ENCODE peak calls at places on chromosomes 11 and 22, in six cellular contexts. One of them, this sample, is unnamed.

GRCh38 chr11:56013805-56014204 is 13.6 kb upstream of the OR5AS1 start:
- DNase-seq in activated naive CD8-positive, alpha-beta T cell treated with anti-CD3 and anti-CD28 coated beads, Interleukin-2, amount 50 U/mL, for 24 hours: no peak
- DNase-seq in ovary: no peak
- DNase-seq in lower lobe of right lung: no peak
- DNase-seq in activated CD4-positive, CD25-positive, alpha-beta regulatory T cell: no peak
- DNase-seq in NCI-H146: no peak
- DNase-seq in this sample: no peak

GRCh38 chr11:20483931-20484330 is 96.4 kb downstream of the PRMT3 start:
- DNase-seq in NCI-H146: no peak
- DNase-seq in ovary: no peak
- DNase-seq in activated CD4-positive, CD25-positive, alpha-beta regulatory T cell: no peak
- DNase-seq in activated naive CD8-positive, alpha-beta T cell treated with anti-CD3 and anti-CD28 coated beads, Interleukin-2, amount 50 U/mL, for 24 hours: no peak
- DNase-seq in lower lobe of right lung: no peak
- DNase-seq in this sample: no peak

GRCh38 chr22:41899110-41899509 is 15.8 kb downstream of the SHISA8 start:
- DNase-seq in ovary: no peak
- DNase-seq in NCI-H146: no peak
- DNase-seq in activated CD4-positive, CD25-positive, alpha-beta regulatory T cell: no peak
- DNase-seq in lower lobe of right lung: no peak
- DNase-seq in activated naive CD8-positive, alpha-beta T cell treated with anti-CD3 and anti-CD28 coated beads, Interleukin-2, amount 50 U/mL, for 24 hours: no peak
- DNase-seq in this sample: no peak

GRCh38 chr11:75562048-75562835 is at the start of gene SERPINH1:
- DNase-seq in activated CD4-positive, CD25-positive, alpha-beta regulatory T cell: peak; percentile 47
- DNase-seq in NCI-H146: peak; percentile 86
- DNase-seq in activated naive CD8-positive, alpha-beta T cell treated with anti-CD3 and anti-CD28 coated beads, Interleukin-2, amount 50 U/mL, for 24 hours: peak; percentile 80
- DNase-seq in ovary: peak; percentile 91
- DNase-seq in lower lobe of right lung: peak; percentile 91
- DNase-seq in this sample: peak; percentile 91

GRCh38 chr11:94910779-94911178 is 62.6 kb downstream of the CWC15 start:
- DNase-seq in ovary: no peak
- DNase-seq in lower lobe of right lung: no peak
- DNase-seq in NCI-H146: no peak
- DNase-seq in activated naive CD8-positive, alpha-beta T cell treated with anti-CD3 and anti-CD28 coated beads, Interleukin-2, amount 50 U/mL, for 24 hours: no peak
- DNase-seq in activated CD4-positive, CD25-positive, alpha-beta regulatory T cell: no peak
- DNase-seq in this sample: no peak

GRCh38 chr11:34028407-34028804 is 23.1 kb upstream of the CAPRIN1 start:
- DNase-seq in NCI-H146: no peak
- DNase-seq in lower lobe of right lung: no peak
- DNase-seq in activated naive CD8-positive, alpha-beta T cell treated with anti-CD3 and anti-CD28 coated beads, Interleukin-2, amount 50 U/mL, for 24 hours: no peak
- DNase-seq in ovary: no peak
- DNase-seq in activated CD4-positive, CD25-positive, alpha-beta regulatory T cell: no peak
- DNase-seq in this sample: no peak

GRCh38 chr22:30752771-30753170 is 58.1 kb downstream of the OSBP2 start:
- DNase-seq in lower lobe of right lung: no peak
- DNase-seq in activated naive CD8-positive, alpha-beta T cell treated with anti-CD3 and anti-CD28 coated beads, Interleukin-2, amount 50 U/mL, for 24 hours: no peak
- DNase-seq in activated CD4-positive, CD25-positive, alpha-beta regulatory T cell: no peak
- DNase-seq in ovary: no peak
- DNase-seq in NCI-H146: no peak
- DNase-seq in this sample: no peak

GRCh38 chr11:104060820-104061219 is 24.4 kb downstream of the DDI1 start:
- DNase-seq in activated naive CD8-positive, alpha-beta T cell treated with anti-CD3 and anti-CD28 coated beads, Interleukin-2, amount 50 U/mL, for 24 hours: no peak
- DNase-seq in activated CD4-positive, CD25-positive, alpha-beta regulatory T cell: no peak
- DNase-seq in ovary: no peak
- DNase-seq in lower lobe of right lung: no peak
- DNase-seq in NCI-H146: no peak
- DNase-seq in this sample: no peak

GRCh38 chr22:26587991-26588613 is 1.8 kb downstream of the TPST2 start:
- DNase-seq in ovary: no peak
- DNase-seq in activated CD4-positive, CD25-positive, alpha-beta regulatory T cell: no peak
- DNase-seq in lower lobe of right lung: no peak
- DNase-seq in activated naive CD8-positive, alpha-beta T cell treated with anti-CD3 and anti-CD28 coated beads, Interleukin-2, amount 50 U/mL, for 24 hours: no peak
- DNase-seq in NCI-H146: no peak
- DNase-seq in this sample: no peak

GRCh38 chr11:83063073-83063754 is 8.5 kb downstream of the RAB30 start:
- DNase-seq in activated CD4-positive, CD25-positive, alpha-beta regulatory T cell: no peak
- DNase-seq in ovary: no peak
- DNase-seq in activated naive CD8-positive, alpha-beta T cell treated with anti-CD3 and anti-CD28 coated beads, Interleukin-2, amount 50 U/mL, for 24 hours: no peak
- DNase-seq in lower lobe of right lung: no peak
- DNase-seq in NCI-H146: no peak
- DNase-seq in this sample: no peak

GRCh38 chr11:15159085-15159484 is 44.4 kb downstream of the INSC start:
- DNase-seq in activated naive CD8-positive, alpha-beta T cell treated with anti-CD3 and anti-CD28 coated beads, Interleukin-2, amount 50 U/mL, for 24 hours: no peak
- DNase-seq in activated CD4-positive, CD25-positive, alpha-beta regulatory T cell: no peak
- DNase-seq in NCI-H146: no peak
- DNase-seq in lower lobe of right lung: no peak
- DNase-seq in ovary: no peak
- DNase-seq in this sample: no peak

GRCh38 chr11:78390809-78391208 is 26.8 kb downstream of the GAB2 start:
- DNase-seq in NCI-H146: no peak
- DNase-seq in lower lobe of right lung: no peak
- DNase-seq in activated CD4-positive, CD25-positive, alpha-beta regulatory T cell: no peak
- DNase-seq in ovary: no peak
- DNase-seq in activated naive CD8-positive, alpha-beta T cell treated with anti-CD3 and anti-CD28 coated beads, Interleukin-2, amount 50 U/mL, for 24 hours: no peak
- DNase-seq in this sample: no peak

GRCh38 chr22:46000081-46001027 is 23.4 kb upstream of the WNT7B start:
- DNase-seq in activated naive CD8-positive, alpha-beta T cell treated with anti-CD3 and anti-CD28 coated beads, Interleukin-2, amount 50 U/mL, for 24 hours: no peak
- DNase-seq in ovary: no peak
- DNase-seq in activated CD4-positive, CD25-positive, alpha-beta regulatory T cell: no peak
- DNase-seq in lower lobe of right lung: peak; percentile 39
- DNase-seq in NCI-H146: peak; percentile 87
- DNase-seq in this sample: peak; percentile 17

GRCh38 chr11:15189646-15190365 is 75.1 kb downstream of the INSC start:
- DNase-seq in activated CD4-positive, CD25-positive, alpha-beta regulatory T cell: no peak
- DNase-seq in lower lobe of right lung: no peak
- DNase-seq in ovary: no peak
- DNase-seq in activated naive CD8-positive, alpha-beta T cell treated with anti-CD3 and anti-CD28 coated beads, Interleukin-2, amount 50 U/mL, for 24 hours: no peak
- DNase-seq in NCI-H146: no peak
- DNase-seq in this sample: no peak

GRCh38 chr11:27563201-27563600 is 56.6 kb upstream of the LIN7C start:
- DNase-seq in NCI-H146: no peak
- DNase-seq in ovary: no peak
- DNase-seq in activated naive CD8-positive, alpha-beta T cell treated with anti-CD3 and anti-CD28 coated beads, Interleukin-2, amount 50 U/mL, for 24 hours: no peak
- DNase-seq in activated CD4-positive, CD25-positive, alpha-beta regulatory T cell: no peak
- DNase-seq in lower lobe of right lung: no peak
- DNase-seq in this sample: no peak

GRCh38 chr22:48477031-48477721 is 1350.5 kb downstream of the BRD1 start:
- DNase-seq in lower lobe of right lung: peak; percentile 31
- DNase-seq in activated naive CD8-positive, alpha-beta T cell treated with anti-CD3 and anti-CD28 coated beads, Interleukin-2, amount 50 U/mL, for 24 hours: no peak
- DNase-seq in ovary: peak; percentile 46
- DNase-seq in NCI-H146: no peak
- DNase-seq in activated CD4-positive, CD25-positive, alpha-beta regulatory T cell: no peak
- DNase-seq in this sample: no peak

GRCh38 chr22:44615602-44616180 is 86.3 kb upstream of the PRR5 start:
- DNase-seq in lower lobe of right lung: peak; percentile 21
- DNase-seq in activated CD4-positive, CD25-positive, alpha-beta regulatory T cell: no peak
- DNase-seq in activated naive CD8-positive, alpha-beta T cell treated with anti-CD3 and anti-CD28 coated beads, Interleukin-2, amount 50 U/mL, for 24 hours: no peak
- DNase-seq in NCI-H146: peak; percentile 18
- DNase-seq in ovary: no peak
- DNase-seq in this sample: no peak

GRCh38 chr11:29484548-29484947 is 532.3 kb downstream of the KCNA4 start:
- DNase-seq in activated CD4-positive, CD25-positive, alpha-beta regulatory T cell: no peak
- DNase-seq in activated naive CD8-positive, alpha-beta T cell treated with anti-CD3 and anti-CD28 coated beads, Interleukin-2, amount 50 U/mL, for 24 hours: no peak
- DNase-seq in ovary: no peak
- DNase-seq in NCI-H146: no peak
- DNase-seq in lower lobe of right lung: no peak
- DNase-seq in this sample: no peak

GRCh38 chr11:36363361-36364272 is 67.5 kb downstream of the PRR5L start:
- DNase-seq in ovary: no peak
- DNase-seq in lower lobe of right lung: no peak
- DNase-seq in activated naive CD8-positive, alpha-beta T cell treated with anti-CD3 and anti-CD28 coated beads, Interleukin-2, amount 50 U/mL, for 24 hours: no peak
- DNase-seq in activated CD4-positive, CD25-positive, alpha-beta regulatory T cell: no peak
- DNase-seq in NCI-H146: no peak
- DNase-seq in this sample: no peak